ENCODE peak calls at places on chromosomes 3 and 15, in ten cellular contexts. F, L, J, S, O, T, X, W, C and U are unnamed samples.
A peak's percentile ranks its signal among the peaks of the same experiment; 100 is the strongest.

GRCh38 chr3:58063424-58063823 is 55.2 kb downstream of the FLNB start:
- ATAC-seq in F (no peak), L (no peak), J (no peak), S (no peak), O (no peak), T (no peak), X (no peak), W (no peak), C (peak; percentile 61), U (no peak)

GRCh38 chr3:144770813-144771400 is 799.3 kb downstream of the DIPK2A start:
- ATAC-seq in F (peak; percentile 79), L (no peak), J (no peak), S (peak; percentile 80), O (no peak), T (no peak), X (no peak), W (peak; percentile 78), C (no peak), U (no peak)

GRCh38 chr15:36301931-36302330 is 277.5 kb upstream of the CDIN1 start:
- ATAC-seq in F (no peak), L (no peak), J (no peak), S (no peak), O (no peak), T (no peak), X (no peak), W (no peak), C (no peak), U (no peak)

GRCh38 chr15:49428392-49429095 is 5.5 kb downstream of the FGF7 start:
- ATAC-seq in F (no peak), L (no peak), J (no peak), S (peak; percentile 92), O (no peak), T (no peak), X (no peak), W (peak; percentile 20), C (no peak), U (no peak)

GRCh38 chr3:55629432-55629831 is 142.3 kb upstream of the WNT5A start:
- ATAC-seq in F (no peak), L (no peak), J (no peak), S (no peak), O (peak; percentile 74), T (no peak), X (no peak), W (no peak), C (no peak), U (no peak)

GRCh38 chr3:34213481-34213880 is 415.1 kb downstream of the PDCD6IP start:
- ATAC-seq in F (no peak), L (no peak), J (no peak), S (no peak), O (peak; percentile 34), T (no peak), X (no peak), W (peak; percentile 89), C (no peak), U (no peak)

GRCh38 chr3:185257334-185257733 is 3.5 kb upstream of the EHHADH start:
- ATAC-seq in F (no peak), L (no peak), J (no peak), S (no peak), O (no peak), T (no peak), X (no peak), W (no peak), C (no peak), U (no peak)

GRCh38 chr15:66290518-66290917 is 2.9 kb upstream of the DIS3L start:
- ATAC-seq in F (no peak), L (peak; percentile 22), J (no peak), S (no peak), O (no peak), T (no peak), X (no peak), W (no peak), C (no peak), U (peak; percentile 50)